ENCODE peak calls at places on chromosomes 5 and 9, in four cellular contexts. B is sigmoid colon, E is heart right ventricle, S is AG09319. L is an unnamed sample.

GRCh38 chr9:19788614-19789271 is at the start of gene SLC24A2:
- DNase-seq in S (no peak), E (no peak), B (no peak), L (no peak)

GRCh38 chr5:121962943-121963342 is 1.2 kb downstream of the SRFBP1 start:
- DNase-seq in B (no peak), E (no peak), S (no peak), L (no peak)

GRCh38 chr5:88647901-88648300 is 235.1 kb downstream of the MEF2C start:
- DNase-seq in B (no peak), E (no peak), S (no peak), L (no peak)

GRCh38 chr5:43773032-43773830 is 170.3 kb downstream of the NNT start:
- DNase-seq in B (no peak), E (no peak), S (peak), L (no peak)

GRCh38 chr9:7298123-7298522 is 501.5 kb downstream of the DMAC1 start:
- DNase-seq in E (no peak), B (no peak), S (no peak), L (peak)

GRCh38 chr9:126301985-126302603 is 24.5 kb upstream of the MVB12B start:
- DNase-seq in B (no peak), E (no peak), S (peak), L (peak)

GRCh38 chr5:10607023-10607665 is 43.3 kb downstream of the ANKRD33B start:
- DNase-seq in E (peak), S (no peak), B (no peak), L (peak)

GRCh38 chr5:53555160-53555559 is 5.3 kb upstream of the NDUFS4 start:
- DNase-seq in E (no peak), S (no peak), B (no peak), L (no peak)

GRCh38 chr9:83622433-83622813 is 520 bp upstream of the IDNK start:
- DNase-seq in B (no peak), S (no peak), E (no peak), L (peak)

GRCh38 chr9:71663216-71663615 is 105.1 kb downstream of the CEMIP2 start:
- DNase-seq in E (no peak), S (no peak), B (no peak), L (no peak)

GRCh38 chr9:1042466-1042865 is 7.7 kb upstream of the DMRT2 start:
- DNase-seq in B (no peak), E (no peak), S (no peak), L (no peak)

GRCh38 chr9:127066775-127067111 is 55.7 kb downstream of the ANGPTL2 start:
- DNase-seq in E (no peak), S (no peak), B (no peak), L (no peak)

GRCh38 chr5:62331921-62332320 is 25.9 kb downstream of the KIF2A start:
- DNase-seq in B (no peak), E (no peak), S (no peak), L (no peak)

GRCh38 chr9:36137392-36138004 is 965 bp downstream of the GLIPR2 start:
- DNase-seq in B (peak), S (no peak), E (no peak), L (peak)

GRCh38 chr9:4821133-4821532 is 28.4 kb downstream of the RCL1 start:
- DNase-seq in B (no peak), S (no peak), E (no peak), L (no peak)

GRCh38 chr9:20117985-20118384 is 329.1 kb upstream of the SLC24A2 start:
- DNase-seq in B (no peak), S (no peak), E (no peak), L (no peak)

GRCh38 chr5:116942622-116943021 is 368.0 kb upstream of the SEMA6A start:
- DNase-seq in E (no peak), B (no peak), S (no peak), L (no peak)

GRCh38 chr5:175900131-175900530 is 28.8 kb downstream of the CPLX2 start:
- DNase-seq in E (no peak), B (no peak), S (no peak), L (no peak)

GRCh38 chr5:956941-957729 is 51.5 kb upstream of the NKD2 start:
- DNase-seq in E (no peak), S (peak), B (no peak), L (peak)

GRCh38 chr5:98768160-98769005 is 5.1 kb upstream of the RGMB start:
- DNase-seq in E (no peak), B (no peak), S (no peak), L (peak)

GRCh38 chr9:113410207-113411158 is at the start of the genes C9orf43 and POLE3:
- DNase-seq in B (peak), S (peak), E (peak), L (peak)
- TF ChIP-seq CTCF in B (no peak), S (no peak), E (peak), L (no peak)

GRCh38 chr5:39714036-39714698 is 289.4 kb upstream of the DAB2 start:
- DNase-seq in E (no peak), B (no peak), S (peak), L (peak)
- TF ChIP-seq CTCF in E (peak), B (peak), S (peak), L (no peak)

DNA sequence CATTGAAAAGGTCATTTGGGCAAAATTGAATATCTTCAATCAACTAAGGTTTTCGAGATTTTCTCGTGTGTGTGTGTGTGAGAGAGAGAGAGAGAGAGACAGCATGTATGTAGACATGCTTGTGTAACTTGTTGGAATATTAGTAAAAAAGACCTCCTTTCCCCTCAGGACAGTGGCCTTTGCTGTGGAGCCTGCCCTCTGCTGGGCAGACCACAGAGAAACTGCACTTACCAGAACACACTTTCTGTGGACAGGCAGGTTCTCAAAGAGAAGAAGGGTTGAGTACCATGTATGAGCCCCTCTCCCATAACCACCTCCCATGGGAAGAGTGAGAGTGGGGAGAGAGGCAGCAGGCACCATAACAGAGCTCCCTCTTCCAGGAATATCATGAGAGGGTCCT is 45.6 kb downstream of the CFAP90 start:
- DNase-seq in E (no peak), B (no peak), S (no peak), L (peak)
- TF ChIP-seq CTCF in E (no peak), B (no peak), S (peak), L (peak)

GRCh38 chr9:136140966-136141365 is 22.3 kb upstream of the TMEM250 start:
- DNase-seq in B (no peak), E (no peak), S (no peak), L (no peak)

GRCh38 chr9:136136526-136136925 is 17.9 kb upstream of the TMEM250 start:
- DNase-seq in B (no peak), S (no peak), E (no peak), L (no peak)

GRCh38 chr9:136140046-136140445 is 21.4 kb upstream of the TMEM250 start:
- DNase-seq in S (no peak), B (no peak), E (no peak), L (no peak)

GRCh38 chr9:136137321-136138054 is 18.8 kb upstream of the TMEM250 start:
- DNase-seq in B (no peak), S (no peak), E (no peak), L (no peak)

GRCh38 chr9:136138566-136138965 is 19.9 kb upstream of the TMEM250 start:
- DNase-seq in S (no peak), E (no peak), B (no peak), L (peak)
- TF ChIP-seq CTCF in S (peak), E (no peak), B (no peak), L (peak)

GRCh38 chr9:38263534-38263933 is 129.0 kb upstream of the ALDH1B1 start:
- DNase-seq in S (peak), E (no peak), B (no peak), L (no peak)
- TF ChIP-seq CTCF in S (peak), E (peak), B (no peak), L (no peak)

GRCh38 chr5:56479126-56479525 is 246.0 kb upstream of the ANKRD55 start:
- DNase-seq in B (no peak), E (no peak), S (no peak), L (no peak)

GRCh38 chr5:56481998-56482698 is 249.0 kb upstream of the ANKRD55 start:
- DNase-seq in B (no peak), S (no peak), E (no peak), L (peak)

GRCh38 chr5:56479701-56480304 is 246.7 kb upstream of the ANKRD55 start:
- DNase-seq in S (no peak), B (no peak), E (no peak), L (peak)

GRCh38 chr5:56480305-56481146 is 247.4 kb upstream of the ANKRD55 start:
- DNase-seq in B (peak), S (no peak), E (peak), L (peak)

GRCh38 chr5:56481147-56481997 is 248.2 kb upstream of the ANKRD55 start:
- DNase-seq in S (no peak), E (peak), B (peak), L (peak)
- TF ChIP-seq CTCF in S (peak), E (peak), B (no peak), L (no peak)

GRCh38 chr5:95564450-95564849 is 9.5 kb downstream of the ARSK start:
- DNase-seq in E (no peak), B (no peak), S (no peak), L (no peak)

GRCh38 chr5:95565280-95565920 is 10.5 kb downstream of the ARSK start:
- DNase-seq in B (no peak), S (no peak), E (no peak), L (no peak)

GRCh38 chr5:95562282-95562681 is 7.4 kb downstream of the ARSK start:
- DNase-seq in B (no peak), E (no peak), S (no peak), L (no peak)

GRCh38 chr5:95563367-95563766 is 8.5 kb downstream of the ARSK start:
- DNase-seq in S (no peak), E (no peak), B (no peak), L (no peak)
- TF ChIP-seq CTCF in S (no peak), E (no peak), B (no peak), L (no peak)